ENCODE peak calls at places on chromosomes 6 and 20, in seven cellular contexts. One of them, this sample, is unnamed.

GRCh38 chr6:106474476-106474875 is 114.0 kb downstream of the CRYBG1 start:
- DNase-seq in iPS-NIHi11: no peak
- DNase-seq in A172: no peak
- DNase-seq in effector memory CD4-positive, alpha-beta T cell: no peak
- DNase-seq in GDM1: no peak
- DNase-seq in lower lobe of right lung: no peak
- DNase-seq in activated T-helper 1 cell treated with anti-CD3 and anti-CD28 coated beads, Interleukin-12 subunit alpha, Interleukin-12 subunit beta, Interleukin-2, Interleukin-4 antibody, amounts not matched to agents 30 ng/mL and 10 ng/mL and 1 ng/mL, durations not matched to agents 14 hours and 24 hours and 36 hours: no peak
- DNase-seq in this sample: no peak

GRCh38 chr20:32999603-33000250 is 4.5 kb downstream of the SUN5 start:
- DNase-seq in iPS-NIHi11: no peak
- DNase-seq in A172: no peak
- DNase-seq in effector memory CD4-positive, alpha-beta T cell: no peak
- DNase-seq in GDM1: no peak
- DNase-seq in lower lobe of right lung: no peak
- DNase-seq in activated T-helper 1 cell treated with anti-CD3 and anti-CD28 coated beads, Interleukin-12 subunit alpha, Interleukin-12 subunit beta, Interleukin-2, Interleukin-4 antibody, amounts not matched to agents 30 ng/mL and 10 ng/mL and 1 ng/mL, durations not matched to agents 14 hours and 24 hours and 36 hours: no peak
- DNase-seq in this sample: peak; percentile 30

GRCh38 chr6:43310624-43311023 is 2.0 kb upstream of the CRIP3 start:
- DNase-seq in iPS-NIHi11: no peak
- DNase-seq in A172: no peak
- DNase-seq in effector memory CD4-positive, alpha-beta T cell: no peak
- DNase-seq in GDM1: peak; percentile 38
- DNase-seq in lower lobe of right lung: no peak
- DNase-seq in activated T-helper 1 cell treated with anti-CD3 and anti-CD28 coated beads, Interleukin-12 subunit alpha, Interleukin-12 subunit beta, Interleukin-2, Interleukin-4 antibody, amounts not matched to agents 30 ng/mL and 10 ng/mL and 1 ng/mL, durations not matched to agents 14 hours and 24 hours and 36 hours: no peak
- DNase-seq in this sample: no peak

GRCh38 chr20:1184260-1184637 is 532 bp downstream of the TMEM74B start:
- DNase-seq in iPS-NIHi11: no peak
- DNase-seq in A172: no peak
- DNase-seq in effector memory CD4-positive, alpha-beta T cell: no peak
- DNase-seq in GDM1: no peak
- DNase-seq in lower lobe of right lung: no peak
- DNase-seq in activated T-helper 1 cell treated with anti-CD3 and anti-CD28 coated beads, Interleukin-12 subunit alpha, Interleukin-12 subunit beta, Interleukin-2, Interleukin-4 antibody, amounts not matched to agents 30 ng/mL and 10 ng/mL and 1 ng/mL, durations not matched to agents 14 hours and 24 hours and 36 hours: no peak
- DNase-seq in this sample: no peak

GRCh38 chr20:32807706-32808105 is 12.0 kb upstream of the MAPRE1 start:
- DNase-seq in iPS-NIHi11: peak; percentile 60
- DNase-seq in A172: no peak
- DNase-seq in effector memory CD4-positive, alpha-beta T cell: no peak
- DNase-seq in GDM1: no peak
- DNase-seq in lower lobe of right lung: no peak
- DNase-seq in activated T-helper 1 cell treated with anti-CD3 and anti-CD28 coated beads, Interleukin-12 subunit alpha, Interleukin-12 subunit beta, Interleukin-2, Interleukin-4 antibody, amounts not matched to agents 30 ng/mL and 10 ng/mL and 1 ng/mL, durations not matched to agents 14 hours and 24 hours and 36 hours: no peak
- DNase-seq in this sample: no peak

GRCh38 chr20:59456342-59457132 is 147.8 kb upstream of the PHACTR3 start:
- DNase-seq in iPS-NIHi11: no peak
- DNase-seq in A172: no peak
- DNase-seq in effector memory CD4-positive, alpha-beta T cell: no peak
- DNase-seq in GDM1: no peak
- DNase-seq in lower lobe of right lung: no peak
- DNase-seq in activated T-helper 1 cell treated with anti-CD3 and anti-CD28 coated beads, Interleukin-12 subunit alpha, Interleukin-12 subunit beta, Interleukin-2, Interleukin-4 antibody, amounts not matched to agents 30 ng/mL and 10 ng/mL and 1 ng/mL, durations not matched to agents 14 hours and 24 hours and 36 hours: no peak
- DNase-seq in this sample: no peak

GRCh38 chr6:43584892-43585570 is 9.0 kb downstream of the POLH start:
- DNase-seq in iPS-NIHi11: no peak
- DNase-seq in A172: peak; percentile 75
- DNase-seq in effector memory CD4-positive, alpha-beta T cell: no peak
- DNase-seq in GDM1: no peak
- DNase-seq in lower lobe of right lung: no peak
- DNase-seq in activated T-helper 1 cell treated with anti-CD3 and anti-CD28 coated beads, Interleukin-12 subunit alpha, Interleukin-12 subunit beta, Interleukin-2, Interleukin-4 antibody, amounts not matched to agents 30 ng/mL and 10 ng/mL and 1 ng/mL, durations not matched to agents 14 hours and 24 hours and 36 hours: peak; percentile 47
- DNase-seq in this sample: no peak

GRCh38 chr6:134431306-134431919 is 113.5 kb upstream of the SGK1 start:
- DNase-seq in iPS-NIHi11: no peak
- DNase-seq in A172: no peak
- DNase-seq in effector memory CD4-positive, alpha-beta T cell: no peak
- DNase-seq in GDM1: no peak
- DNase-seq in lower lobe of right lung: no peak
- DNase-seq in activated T-helper 1 cell treated with anti-CD3 and anti-CD28 coated beads, Interleukin-12 subunit alpha, Interleukin-12 subunit beta, Interleukin-2, Interleukin-4 antibody, amounts not matched to agents 30 ng/mL and 10 ng/mL and 1 ng/mL, durations not matched to agents 14 hours and 24 hours and 36 hours: no peak
- DNase-seq in this sample: no peak

GRCh38 chr20:18056174-18057105 is 1.3 kb downstream of the OVOL2 start:
- DNase-seq in iPS-NIHi11: peak; percentile 76
- DNase-seq in A172: no peak
- DNase-seq in effector memory CD4-positive, alpha-beta T cell: no peak
- DNase-seq in GDM1: no peak
- DNase-seq in lower lobe of right lung: peak; percentile 61
- DNase-seq in activated T-helper 1 cell treated with anti-CD3 and anti-CD28 coated beads, Interleukin-12 subunit alpha, Interleukin-12 subunit beta, Interleukin-2, Interleukin-4 antibody, amounts not matched to agents 30 ng/mL and 10 ng/mL and 1 ng/mL, durations not matched to agents 14 hours and 24 hours and 36 hours: no peak
- DNase-seq in this sample: no peak

GRCh38 chr6:158072083-158072721 is 90.5 kb downstream of the SYNJ2 start:
- DNase-seq in iPS-NIHi11: peak; percentile 82
- DNase-seq in A172: peak; percentile 63
- DNase-seq in effector memory CD4-positive, alpha-beta T cell: peak; percentile 8
- DNase-seq in GDM1: peak; percentile 33
- DNase-seq in lower lobe of right lung: peak; percentile 79
- DNase-seq in activated T-helper 1 cell treated with anti-CD3 and anti-CD28 coated beads, Interleukin-12 subunit alpha, Interleukin-12 subunit beta, Interleukin-2, Interleukin-4 antibody, amounts not matched to agents 30 ng/mL and 10 ng/mL and 1 ng/mL, durations not matched to agents 14 hours and 24 hours and 36 hours: peak; percentile 60
- DNase-seq in this sample: peak; percentile 83

GRCh38 chr6:43725643-43726580 is 38.3 kb upstream of the MRPS18A start:
- DNase-seq in iPS-NIHi11: no peak
- DNase-seq in A172: no peak
- DNase-seq in effector memory CD4-positive, alpha-beta T cell: no peak
- DNase-seq in GDM1: no peak
- DNase-seq in lower lobe of right lung: no peak
- DNase-seq in activated T-helper 1 cell treated with anti-CD3 and anti-CD28 coated beads, Interleukin-12 subunit alpha, Interleukin-12 subunit beta, Interleukin-2, Interleukin-4 antibody, amounts not matched to agents 30 ng/mL and 10 ng/mL and 1 ng/mL, durations not matched to agents 14 hours and 24 hours and 36 hours: no peak
- DNase-seq in this sample: no peak

GRCh38 chr20:58457083-58457680 is 58.0 kb downstream of the APCDD1L start:
- DNase-seq in iPS-NIHi11: no peak
- DNase-seq in A172: peak; percentile 71
- DNase-seq in effector memory CD4-positive, alpha-beta T cell: no peak
- DNase-seq in GDM1: no peak
- DNase-seq in lower lobe of right lung: no peak
- DNase-seq in activated T-helper 1 cell treated with anti-CD3 and anti-CD28 coated beads, Interleukin-12 subunit alpha, Interleukin-12 subunit beta, Interleukin-2, Interleukin-4 antibody, amounts not matched to agents 30 ng/mL and 10 ng/mL and 1 ng/mL, durations not matched to agents 14 hours and 24 hours and 36 hours: no peak
- DNase-seq in this sample: no peak

GRCh38 chr6:151808331-151809241 is 1.1 kb downstream of the ESR1 start:
- DNase-seq in iPS-NIHi11: peak; percentile 33
- DNase-seq in A172: no peak
- DNase-seq in effector memory CD4-positive, alpha-beta T cell: no peak
- DNase-seq in GDM1: no peak
- DNase-seq in lower lobe of right lung: no peak
- DNase-seq in activated T-helper 1 cell treated with anti-CD3 and anti-CD28 coated beads, Interleukin-12 subunit alpha, Interleukin-12 subunit beta, Interleukin-2, Interleukin-4 antibody, amounts not matched to agents 30 ng/mL and 10 ng/mL and 1 ng/mL, durations not matched to agents 14 hours and 24 hours and 36 hours: no peak
- DNase-seq in this sample: no peak

GRCh38 chr20:51757226-51757625 is 11.0 kb downstream of the ATP9A start:
- DNase-seq in iPS-NIHi11: no peak
- DNase-seq in A172: no peak
- DNase-seq in effector memory CD4-positive, alpha-beta T cell: no peak
- DNase-seq in GDM1: no peak
- DNase-seq in lower lobe of right lung: no peak
- DNase-seq in activated T-helper 1 cell treated with anti-CD3 and anti-CD28 coated beads, Interleukin-12 subunit alpha, Interleukin-12 subunit beta, Interleukin-2, Interleukin-4 antibody, amounts not matched to agents 30 ng/mL and 10 ng/mL and 1 ng/mL, durations not matched to agents 14 hours and 24 hours and 36 hours: no peak
- DNase-seq in this sample: no peak

GRCh38 chr20:63969851-63970713 is at the start of gene ZNF512B:
- DNase-seq in iPS-NIHi11: peak; percentile 90
- DNase-seq in A172: no peak
- DNase-seq in effector memory CD4-positive, alpha-beta T cell: no peak
- DNase-seq in GDM1: peak; percentile 48
- DNase-seq in lower lobe of right lung: no peak
- DNase-seq in activated T-helper 1 cell treated with anti-CD3 and anti-CD28 coated beads, Interleukin-12 subunit alpha, Interleukin-12 subunit beta, Interleukin-2, Interleukin-4 antibody, amounts not matched to agents 30 ng/mL and 10 ng/mL and 1 ng/mL, durations not matched to agents 14 hours and 24 hours and 36 hours: peak; percentile 54
- DNase-seq in this sample: peak; percentile 81

GRCh38 chr6:39056191-39056590 is 7.6 kb downstream of the GLP1R start:
- DNase-seq in iPS-NIHi11: no peak
- DNase-seq in A172: no peak
- DNase-seq in effector memory CD4-positive, alpha-beta T cell: no peak
- DNase-seq in GDM1: no peak
- DNase-seq in lower lobe of right lung: no peak
- DNase-seq in activated T-helper 1 cell treated with anti-CD3 and anti-CD28 coated beads, Interleukin-12 subunit alpha, Interleukin-12 subunit beta, Interleukin-2, Interleukin-4 antibody, amounts not matched to agents 30 ng/mL and 10 ng/mL and 1 ng/mL, durations not matched to agents 14 hours and 24 hours and 36 hours: no peak
- DNase-seq in this sample: no peak

GRCh38 chr6:169886631-169887227 is 135.3 kb downstream of the ERMARD start:
- DNase-seq in iPS-NIHi11: peak; percentile 8
- DNase-seq in A172: no peak
- DNase-seq in effector memory CD4-positive, alpha-beta T cell: no peak
- DNase-seq in GDM1: no peak
- DNase-seq in lower lobe of right lung: no peak
- DNase-seq in activated T-helper 1 cell treated with anti-CD3 and anti-CD28 coated beads, Interleukin-12 subunit alpha, Interleukin-12 subunit beta, Interleukin-2, Interleukin-4 antibody, amounts not matched to agents 30 ng/mL and 10 ng/mL and 1 ng/mL, durations not matched to agents 14 hours and 24 hours and 36 hours: no peak
- DNase-seq in this sample: no peak

GRCh38 chr6:38443750-38444149 is 196.0 kb downstream of the BTBD9 start:
- DNase-seq in iPS-NIHi11: no peak
- DNase-seq in A172: no peak
- DNase-seq in effector memory CD4-positive, alpha-beta T cell: no peak
- DNase-seq in GDM1: peak; percentile 23
- DNase-seq in lower lobe of right lung: no peak
- DNase-seq in activated T-helper 1 cell treated with anti-CD3 and anti-CD28 coated beads, Interleukin-12 subunit alpha, Interleukin-12 subunit beta, Interleukin-2, Interleukin-4 antibody, amounts not matched to agents 30 ng/mL and 10 ng/mL and 1 ng/mL, durations not matched to agents 14 hours and 24 hours and 36 hours: no peak
- DNase-seq in this sample: no peak

GRCh38 chr6:156803353-156803752 is 26.2 kb downstream of the ARID1B start:
- DNase-seq in iPS-NIHi11: no peak
- DNase-seq in A172: no peak
- DNase-seq in effector memory CD4-positive, alpha-beta T cell: no peak
- DNase-seq in GDM1: no peak
- DNase-seq in lower lobe of right lung: no peak
- DNase-seq in activated T-helper 1 cell treated with anti-CD3 and anti-CD28 coated beads, Interleukin-12 subunit alpha, Interleukin-12 subunit beta, Interleukin-2, Interleukin-4 antibody, amounts not matched to agents 30 ng/mL and 10 ng/mL and 1 ng/mL, durations not matched to agents 14 hours and 24 hours and 36 hours: no peak
- DNase-seq in this sample: no peak

GRCh38 chr20:62603021-62603906 is 39.0 kb upstream of the SLCO4A1 start:
- DNase-seq in iPS-NIHi11: no peak
- DNase-seq in A172: peak; percentile 97
- DNase-seq in effector memory CD4-positive, alpha-beta T cell: peak; percentile 19
- DNase-seq in GDM1: peak; percentile 85
- DNase-seq in lower lobe of right lung: peak; percentile 88
- DNase-seq in activated T-helper 1 cell treated with anti-CD3 and anti-CD28 coated beads, Interleukin-12 subunit alpha, Interleukin-12 subunit beta, Interleukin-2, Interleukin-4 antibody, amounts not matched to agents 30 ng/mL and 10 ng/mL and 1 ng/mL, durations not matched to agents 14 hours and 24 hours and 36 hours: peak; percentile 25
- DNase-seq in this sample: peak; percentile 80

GRCh38 chr6:25165817-25166216 is 113.4 kb upstream of the CARMIL1 start:
- DNase-seq in iPS-NIHi11: no peak
- DNase-seq in A172: no peak
- DNase-seq in effector memory CD4-positive, alpha-beta T cell: no peak
- DNase-seq in GDM1: no peak
- DNase-seq in lower lobe of right lung: no peak
- DNase-seq in activated T-helper 1 cell treated with anti-CD3 and anti-CD28 coated beads, Interleukin-12 subunit alpha, Interleukin-12 subunit beta, Interleukin-2, Interleukin-4 antibody, amounts not matched to agents 30 ng/mL and 10 ng/mL and 1 ng/mL, durations not matched to agents 14 hours and 24 hours and 36 hours: no peak
- DNase-seq in this sample: no peak

GRCh38 chr6:22302828-22303227 is 6.0 kb upstream of the PRL start:
- DNase-seq in iPS-NIHi11: no peak
- DNase-seq in A172: no peak
- DNase-seq in effector memory CD4-positive, alpha-beta T cell: no peak
- DNase-seq in GDM1: no peak
- DNase-seq in lower lobe of right lung: no peak
- DNase-seq in activated T-helper 1 cell treated with anti-CD3 and anti-CD28 coated beads, Interleukin-12 subunit alpha, Interleukin-12 subunit beta, Interleukin-2, Interleukin-4 antibody, amounts not matched to agents 30 ng/mL and 10 ng/mL and 1 ng/mL, durations not matched to agents 14 hours and 24 hours and 36 hours: no peak
- DNase-seq in this sample: no peak

GRCh38 chr20:32387262-32387661 is 29.1 kb downstream of the ASXL1 start:
- DNase-seq in iPS-NIHi11: no peak
- DNase-seq in A172: no peak
- DNase-seq in effector memory CD4-positive, alpha-beta T cell: no peak
- DNase-seq in GDM1: peak; percentile 62
- DNase-seq in lower lobe of right lung: no peak
- DNase-seq in activated T-helper 1 cell treated with anti-CD3 and anti-CD28 coated beads, Interleukin-12 subunit alpha, Interleukin-12 subunit beta, Interleukin-2, Interleukin-4 antibody, amounts not matched to agents 30 ng/mL and 10 ng/mL and 1 ng/mL, durations not matched to agents 14 hours and 24 hours and 36 hours: peak; percentile 55
- DNase-seq in this sample: no peak

GRCh38 chr6:148345176-148345575 is 2.5 kb downstream of the SASH1 start:
- DNase-seq in iPS-NIHi11: no peak
- DNase-seq in A172: no peak
- DNase-seq in effector memory CD4-positive, alpha-beta T cell: no peak
- DNase-seq in GDM1: no peak
- DNase-seq in lower lobe of right lung: no peak
- DNase-seq in activated T-helper 1 cell treated with anti-CD3 and anti-CD28 coated beads, Interleukin-12 subunit alpha, Interleukin-12 subunit beta, Interleukin-2, Interleukin-4 antibody, amounts not matched to agents 30 ng/mL and 10 ng/mL and 1 ng/mL, durations not matched to agents 14 hours and 24 hours and 36 hours: no peak
- DNase-seq in this sample: no peak

GRCh38 chr6:149896491-149896890 is 1.4 kb downstream of the RAET1E start:
- DNase-seq in iPS-NIHi11: no peak
- DNase-seq in A172: peak; percentile 36
- DNase-seq in effector memory CD4-positive, alpha-beta T cell: no peak
- DNase-seq in GDM1: no peak
- DNase-seq in lower lobe of right lung: no peak
- DNase-seq in activated T-helper 1 cell treated with anti-CD3 and anti-CD28 coated beads, Interleukin-12 subunit alpha, Interleukin-12 subunit beta, Interleukin-2, Interleukin-4 antibody, amounts not matched to agents 30 ng/mL and 10 ng/mL and 1 ng/mL, durations not matched to agents 14 hours and 24 hours and 36 hours: no peak
- DNase-seq in this sample: no peak

GRCh38 chr6:170096803-170097504 is 193.9 kb downstream of the DLL1 start:
- DNase-seq in iPS-NIHi11: no peak
- DNase-seq in A172: no peak
- DNase-seq in effector memory CD4-positive, alpha-beta T cell: no peak
- DNase-seq in GDM1: no peak
- DNase-seq in lower lobe of right lung: no peak
- DNase-seq in activated T-helper 1 cell treated with anti-CD3 and anti-CD28 coated beads, Interleukin-12 subunit alpha, Interleukin-12 subunit beta, Interleukin-2, Interleukin-4 antibody, amounts not matched to agents 30 ng/mL and 10 ng/mL and 1 ng/mL, durations not matched to agents 14 hours and 24 hours and 36 hours: no peak
- DNase-seq in this sample: no peak

GRCh38 chr6:40999498-41000070 is 39.4 kb downstream of the UNC5CL start:
- DNase-seq in iPS-NIHi11: peak; percentile 77
- DNase-seq in A172: peak; percentile 52
- DNase-seq in effector memory CD4-positive, alpha-beta T cell: no peak
- DNase-seq in GDM1: peak; percentile 50
- DNase-seq in lower lobe of right lung: peak; percentile 66
- DNase-seq in activated T-helper 1 cell treated with anti-CD3 and anti-CD28 coated beads, Interleukin-12 subunit alpha, Interleukin-12 subunit beta, Interleukin-2, Interleukin-4 antibody, amounts not matched to agents 30 ng/mL and 10 ng/mL and 1 ng/mL, durations not matched to agents 14 hours and 24 hours and 36 hours: no peak
- DNase-seq in this sample: peak; percentile 77

GRCh38 chr6:30073489-30074240 is 1.9 kb downstream of the RNF39 start:
- DNase-seq in iPS-NIHi11: no peak
- DNase-seq in A172: no peak
- DNase-seq in effector memory CD4-positive, alpha-beta T cell: no peak
- DNase-seq in GDM1: no peak
- DNase-seq in lower lobe of right lung: no peak
- DNase-seq in activated T-helper 1 cell treated with anti-CD3 and anti-CD28 coated beads, Interleukin-12 subunit alpha, Interleukin-12 subunit beta, Interleukin-2, Interleukin-4 antibody, amounts not matched to agents 30 ng/mL and 10 ng/mL and 1 ng/mL, durations not matched to agents 14 hours and 24 hours and 36 hours: no peak
- DNase-seq in this sample: no peak

GRCh38 chr6:17867880-17868279 is 119.6 kb downstream of the KIF13A start:
- DNase-seq in iPS-NIHi11: no peak
- DNase-seq in A172: peak; percentile 55
- DNase-seq in effector memory CD4-positive, alpha-beta T cell: no peak
- DNase-seq in GDM1: no peak
- DNase-seq in lower lobe of right lung: no peak
- DNase-seq in activated T-helper 1 cell treated with anti-CD3 and anti-CD28 coated beads, Interleukin-12 subunit alpha, Interleukin-12 subunit beta, Interleukin-2, Interleukin-4 antibody, amounts not matched to agents 30 ng/mL and 10 ng/mL and 1 ng/mL, durations not matched to agents 14 hours and 24 hours and 36 hours: no peak
- DNase-seq in this sample: no peak

GRCh38 chr20:14928083-14928482 is 590.7 kb upstream of the FLRT3 start:
- DNase-seq in iPS-NIHi11: no peak
- DNase-seq in A172: no peak
- DNase-seq in effector memory CD4-positive, alpha-beta T cell: no peak
- DNase-seq in GDM1: no peak
- DNase-seq in lower lobe of right lung: no peak
- DNase-seq in activated T-helper 1 cell treated with anti-CD3 and anti-CD28 coated beads, Interleukin-12 subunit alpha, Interleukin-12 subunit beta, Interleukin-2, Interleukin-4 antibody, amounts not matched to agents 30 ng/mL and 10 ng/mL and 1 ng/mL, durations not matched to agents 14 hours and 24 hours and 36 hours: no peak
- DNase-seq in this sample: no peak

GRCh38 chr6:82436740-82437139 is 73.1 kb downstream of the TPBG start:
- DNase-seq in iPS-NIHi11: no peak
- DNase-seq in A172: no peak
- DNase-seq in effector memory CD4-positive, alpha-beta T cell: no peak
- DNase-seq in GDM1: no peak
- DNase-seq in lower lobe of right lung: no peak
- DNase-seq in activated T-helper 1 cell treated with anti-CD3 and anti-CD28 coated beads, Interleukin-12 subunit alpha, Interleukin-12 subunit beta, Interleukin-2, Interleukin-4 antibody, amounts not matched to agents 30 ng/mL and 10 ng/mL and 1 ng/mL, durations not matched to agents 14 hours and 24 hours and 36 hours: no peak
- DNase-seq in this sample: no peak

GRCh38 chr20:17680128-17680835 is 1.8 kb downstream of the RRBP1 start:
- DNase-seq in iPS-NIHi11: no peak
- DNase-seq in A172: peak; percentile 69
- DNase-seq in effector memory CD4-positive, alpha-beta T cell: no peak
- DNase-seq in GDM1: no peak
- DNase-seq in lower lobe of right lung: peak; percentile 81
- DNase-seq in activated T-helper 1 cell treated with anti-CD3 and anti-CD28 coated beads, Interleukin-12 subunit alpha, Interleukin-12 subunit beta, Interleukin-2, Interleukin-4 antibody, amounts not matched to agents 30 ng/mL and 10 ng/mL and 1 ng/mL, durations not matched to agents 14 hours and 24 hours and 36 hours: no peak
- DNase-seq in this sample: peak; percentile 72

GRCh38 chr6:19849736-19850135 is 12.6 kb downstream of the ID4 start:
- DNase-seq in iPS-NIHi11: no peak
- DNase-seq in A172: no peak
- DNase-seq in effector memory CD4-positive, alpha-beta T cell: no peak
- DNase-seq in GDM1: no peak
- DNase-seq in lower lobe of right lung: no peak
- DNase-seq in activated T-helper 1 cell treated with anti-CD3 and anti-CD28 coated beads, Interleukin-12 subunit alpha, Interleukin-12 subunit beta, Interleukin-2, Interleukin-4 antibody, amounts not matched to agents 30 ng/mL and 10 ng/mL and 1 ng/mL, durations not matched to agents 14 hours and 24 hours and 36 hours: no peak
- DNase-seq in this sample: no peak

GRCh38 chr20:22687676-22688360 is 103.4 kb upstream of the FOXA2 start:
- DNase-seq in iPS-NIHi11: no peak
- DNase-seq in A172: no peak
- DNase-seq in effector memory CD4-positive, alpha-beta T cell: no peak
- DNase-seq in GDM1: no peak
- DNase-seq in lower lobe of right lung: no peak
- DNase-seq in activated T-helper 1 cell treated with anti-CD3 and anti-CD28 coated beads, Interleukin-12 subunit alpha, Interleukin-12 subunit beta, Interleukin-2, Interleukin-4 antibody, amounts not matched to agents 30 ng/mL and 10 ng/mL and 1 ng/mL, durations not matched to agents 14 hours and 24 hours and 36 hours: no peak
- DNase-seq in this sample: no peak

GRCh38 chr20:36744764-36745191 is 1.1 kb downstream of the NDRG3 start:
- DNase-seq in iPS-NIHi11: peak; percentile 39
- DNase-seq in A172: peak; percentile 55
- DNase-seq in effector memory CD4-positive, alpha-beta T cell: no peak
- DNase-seq in GDM1: no peak
- DNase-seq in lower lobe of right lung: no peak
- DNase-seq in activated T-helper 1 cell treated with anti-CD3 and anti-CD28 coated beads, Interleukin-12 subunit alpha, Interleukin-12 subunit beta, Interleukin-2, Interleukin-4 antibody, amounts not matched to agents 30 ng/mL and 10 ng/mL and 1 ng/mL, durations not matched to agents 14 hours and 24 hours and 36 hours: no peak
- DNase-seq in this sample: peak; percentile 75

GRCh38 chr6:170017603-170018274 is 266.3 kb downstream of the ERMARD start:
- DNase-seq in iPS-NIHi11: no peak
- DNase-seq in A172: no peak
- DNase-seq in effector memory CD4-positive, alpha-beta T cell: no peak
- DNase-seq in GDM1: no peak
- DNase-seq in lower lobe of right lung: no peak
- DNase-seq in activated T-helper 1 cell treated with anti-CD3 and anti-CD28 coated beads, Interleukin-12 subunit alpha, Interleukin-12 subunit beta, Interleukin-2, Interleukin-4 antibody, amounts not matched to agents 30 ng/mL and 10 ng/mL and 1 ng/mL, durations not matched to agents 14 hours and 24 hours and 36 hours: no peak
- DNase-seq in this sample: no peak

GRCh38 chr20:60138263-60139127 is 180.3 kb downstream of the CDH26 start:
- DNase-seq in iPS-NIHi11: no peak
- DNase-seq in A172: no peak
- DNase-seq in effector memory CD4-positive, alpha-beta T cell: no peak
- DNase-seq in GDM1: no peak
- DNase-seq in lower lobe of right lung: peak; percentile 73
- DNase-seq in activated T-helper 1 cell treated with anti-CD3 and anti-CD28 coated beads, Interleukin-12 subunit alpha, Interleukin-12 subunit beta, Interleukin-2, Interleukin-4 antibody, amounts not matched to agents 30 ng/mL and 10 ng/mL and 1 ng/mL, durations not matched to agents 14 hours and 24 hours and 36 hours: peak; percentile 14
- DNase-seq in this sample: peak; percentile 67

GRCh38 chr6:6277418-6277817 is 43.0 kb downstream of the F13A1 start:
- DNase-seq in iPS-NIHi11: no peak
- DNase-seq in A172: no peak
- DNase-seq in effector memory CD4-positive, alpha-beta T cell: no peak
- DNase-seq in GDM1: no peak
- DNase-seq in lower lobe of right lung: no peak
- DNase-seq in activated T-helper 1 cell treated with anti-CD3 and anti-CD28 coated beads, Interleukin-12 subunit alpha, Interleukin-12 subunit beta, Interleukin-2, Interleukin-4 antibody, amounts not matched to agents 30 ng/mL and 10 ng/mL and 1 ng/mL, durations not matched to agents 14 hours and 24 hours and 36 hours: no peak
- DNase-seq in this sample: no peak